ENCODE peak calls at places on chromosome 10, in ten cellular contexts. L, S, K, E, Q, D, T, U, X and Y are unnamed samples.

GRCh38 chr10:34815174-34816066 is at the start of gene PARD3:
- DNase-seq in L (peak), D (peak), S (peak), E (peak), Q (no peak), T (peak), X (peak), K (peak), U (peak), Y (peak)

GRCh38 chr10:91536101-91536500 is 96.8 kb downstream of the PPP1R3C start:
- DNase-seq in X (no peak), E (no peak), Q (no peak), S (no peak), K (peak), T (peak), D (peak), U (peak), L (no peak), Y (peak)

GRCh38 chr10:120945801-120946302 is 94.7 kb downstream of the WDR11 start:
- DNase-seq in T (no peak), D (peak), S (no peak), L (peak), E (no peak), K (peak), Q (no peak), X (no peak), U (peak), Y (peak)

GRCh38 chr10:33381391-33381790 is 46.9 kb upstream of the NRP1 start:
- DNase-seq in K (no peak), Q (no peak), T (no peak), S (no peak), U (no peak), E (no peak), D (no peak), L (no peak), X (no peak), Y (no peak)

GRCh38 chr10:74589226-74589673 is 237.2 kb upstream of the KAT6B start:
- DNase-seq in U (peak), L (no peak), X (peak), Q (peak), T (peak), E (no peak), D (peak), K (peak), S (peak), Y (peak)

GRCh38 chr10:58755688-58756087 is 243.0 kb downstream of the BICC1 start:
- DNase-seq in D (peak), Q (no peak), K (peak), L (no peak), E (no peak), U (peak), T (peak), S (no peak), X (no peak), Y (no peak)

GRCh38 chr10:9807848-9808247 is 1209.8 kb upstream of the CELF2 start:
- DNase-seq in L (no peak), T (no peak), K (no peak), Q (no peak), D (no peak), X (no peak), S (no peak), U (no peak), E (no peak), Y (no peak)

GRCh38 chr10:43844236-43844635 is 195.6 kb upstream of the ZNF32 start:
- DNase-seq in D (no peak), S (no peak), Q (no peak), K (no peak), X (no peak), U (no peak), T (no peak), L (no peak), E (no peak), Y (no peak)

GRCh38 chr10:28997736-28998135 is 291.1 kb upstream of the LYZL1 start:
- DNase-seq in D (no peak), X (no peak), K (peak), T (no peak), U (peak), S (no peak), L (no peak), E (no peak), Q (no peak), Y (no peak)

GRCh38 chr10:131072651-131073468 is 238.7 kb downstream of the TCERG1L start:
- DNase-seq in S (no peak), D (no peak), L (no peak), X (no peak), T (no peak), K (no peak), U (no peak), Q (no peak), E (no peak), Y (no peak)

GRCh38 chr10:131626274-131626673 is 274.5 kb upstream of the PPP2R2D start:
- DNase-seq in S (no peak), E (no peak), Q (no peak), K (no peak), L (no peak), U (no peak), T (no peak), X (no peak), D (no peak), Y (no peak)

GRCh38 chr10:6151087-6151977 is 51.4 kb upstream of the PFKFB3 start:
- DNase-seq in E (no peak), X (no peak), L (peak), D (peak), T (peak), Q (peak), K (peak), U (peak), S (no peak), Y (peak)

GRCh38 chr10:49054753-49055152 is 60.6 kb downstream of the VSTM4 start:
- DNase-seq in L (no peak), T (no peak), S (no peak), K (no peak), X (no peak), Q (no peak), E (no peak), D (no peak), U (no peak), Y (no peak)

GRCh38 chr10:122878799-122879338 is 512 bp downstream of the FAM24B start:
- DNase-seq in K (no peak), X (no peak), Q (no peak), L (no peak), S (no peak), U (no peak), D (no peak), T (no peak), E (no peak), Y (no peak)
- H3K27ac ChIP-seq in K (peak), X (peak), Q (peak), L (peak), S (peak), U (no peak), D (peak), T (no peak), E (peak), Y (no peak)

GRCh38 chr10:921471-922414 is 9.8 kb downstream of the LARP4B start:
- DNase-seq in Q (no peak), S (no peak), X (no peak), L (no peak), T (no peak), D (no peak), K (peak), E (no peak), U (peak), Y (no peak)
- H3K27ac ChIP-seq in Q (no peak), S (no peak), X (no peak), L (peak), T (peak), D (no peak), K (no peak), E (no peak), U (peak), Y (no peak)

GRCh38 chr10:80206277-80206655 is 929 bp upstream of the ANXA11 start:
- DNase-seq in Q (no peak), K (no peak), S (no peak), E (no peak), T (no peak), U (no peak), X (no peak), D (no peak), L (no peak), Y (no peak)
- H3K27ac ChIP-seq in Q (peak), K (peak), S (no peak), E (peak), T (peak), U (no peak), X (peak), D (peak), L (peak), Y (peak)

GRCh38 chr10:92691591-92692084 is 1.9 kb downstream of the HHEX start:
- DNase-seq in S (no peak), D (peak), K (no peak), L (peak), Q (peak), X (peak), T (peak), U (no peak), E (no peak), Y (peak)
- H3K27ac ChIP-seq in S (no peak), D (peak), K (no peak), L (peak), Q (no peak), X (peak), T (peak), U (no peak), E (no peak), Y (peak)

GRCh38 chr10:133334495-133335237 is 2.0 kb downstream of the CALY start:
- DNase-seq in T (peak), U (peak), L (peak), Q (no peak), D (no peak), K (no peak), X (peak), E (no peak), S (no peak), Y (peak)
- H3K27ac ChIP-seq in T (no peak), U (no peak), L (no peak), Q (peak), D (no peak), K (no peak), X (no peak), E (no peak), S (no peak), Y (no peak)

GRCh38 chr10:78932084-78932386 is 136.7 kb upstream of the ZMIZ1 start:
- DNase-seq in K (no peak), S (no peak), E (no peak), X (no peak), Q (no peak), L (no peak), T (no peak), D (no peak), U (no peak), Y (no peak)

GRCh38 chr10:78934499-78934898 is 134.3 kb upstream of the ZMIZ1 start:
- DNase-seq in T (no peak), E (no peak), D (no peak), Q (no peak), U (no peak), K (no peak), X (no peak), S (no peak), L (no peak), Y (peak)

GRCh38 chr10:78933828-78934227 is 134.9 kb upstream of the ZMIZ1 start:
- DNase-seq in L (no peak), X (no peak), U (no peak), E (no peak), S (no peak), T (no peak), Q (no peak), K (no peak), D (no peak), Y (peak)

GRCh38 chr10:78932861-78933260 is 135.9 kb upstream of the ZMIZ1 start:
- DNase-seq in D (no peak), S (no peak), Q (no peak), T (no peak), K (no peak), X (no peak), U (no peak), E (no peak), L (no peak), Y (no peak)

DNA sequence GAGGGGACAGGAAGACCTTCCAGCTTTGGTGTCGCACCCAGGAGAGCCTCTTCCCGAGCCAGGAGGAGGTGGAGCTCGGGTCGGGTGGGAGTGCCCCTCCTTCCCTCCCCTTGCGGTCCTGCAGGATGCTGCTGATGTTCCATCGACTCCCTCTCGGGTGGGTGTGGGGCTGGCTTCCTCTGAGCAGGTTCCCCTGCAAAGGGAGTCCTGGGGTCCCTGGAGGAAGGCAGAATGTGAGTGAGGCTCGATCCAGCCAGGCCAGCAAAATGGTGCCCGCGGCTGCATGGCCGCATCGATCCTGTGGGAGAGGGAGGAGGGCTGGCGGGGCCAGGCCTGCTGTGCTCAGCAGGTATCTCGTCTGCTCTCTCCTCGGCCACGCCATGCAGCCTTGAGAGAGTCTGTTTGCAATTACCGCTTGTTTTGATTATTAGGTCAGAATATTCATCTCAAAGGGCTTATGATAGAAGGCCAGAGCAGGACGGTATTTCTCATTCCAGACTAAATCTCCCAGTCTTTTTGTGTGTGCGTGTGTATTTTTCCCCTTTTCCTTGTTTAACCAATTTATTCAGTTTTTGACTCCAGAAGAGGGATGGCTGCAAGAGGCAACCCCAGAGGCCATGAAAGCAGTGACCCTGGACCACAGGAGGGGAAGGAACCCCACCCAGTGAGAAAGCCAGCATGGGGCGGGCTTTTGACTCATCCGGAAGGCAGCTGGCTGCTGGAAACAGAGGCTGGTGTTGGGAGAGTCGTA is 137.3 kb upstream of the ZMIZ1 start:
- DNase-seq in S (no peak), D (peak), E (peak), L (no peak), X (no peak), T (peak), K (peak), Q (no peak), U (peak), Y (peak)
- H3K27ac ChIP-seq in S (no peak), D (peak), E (peak), L (no peak), X (no peak), T (peak), K (peak), Q (no peak), U (no peak), Y (peak)

DNA sequence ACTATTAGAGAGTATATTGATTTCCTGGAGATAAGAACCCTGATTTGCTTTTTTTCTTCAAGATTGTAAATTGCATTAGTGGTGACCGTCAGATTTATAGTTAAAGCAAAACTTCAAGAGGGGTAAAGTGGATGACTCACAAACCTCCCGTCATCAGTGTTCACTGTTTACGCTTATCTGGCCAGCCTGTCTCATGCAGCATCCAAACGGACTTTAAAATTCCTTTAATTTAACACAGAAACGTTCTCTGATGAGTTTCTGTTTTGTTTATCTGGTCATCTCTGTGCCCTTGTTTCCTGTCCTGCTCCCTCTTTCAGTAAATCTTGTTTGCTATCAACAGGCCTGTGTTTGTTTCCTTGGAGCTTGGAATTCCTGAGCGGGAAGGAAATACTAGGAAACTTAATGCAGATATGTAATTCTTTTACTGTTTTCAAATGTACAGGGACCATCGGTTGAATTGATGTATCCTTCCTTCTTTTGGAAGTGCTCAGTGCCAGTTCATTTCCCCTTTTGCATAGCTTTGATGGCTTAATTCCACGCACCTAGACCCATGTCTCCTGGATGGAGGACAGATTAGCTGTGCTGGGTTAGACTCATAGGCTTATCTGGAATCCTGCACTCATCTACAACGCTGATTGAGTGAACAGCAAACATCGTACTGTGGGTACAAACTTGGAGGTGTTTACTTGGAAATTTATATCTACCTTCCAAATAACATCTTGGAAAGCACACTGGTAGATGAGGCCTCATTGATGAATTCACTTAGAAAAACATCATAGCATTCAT is 21.3 kb downstream of the PTPRE start:
- DNase-seq in Q (no peak), T (no peak), E (no peak), D (no peak), U (peak), L (no peak), S (no peak), K (peak), X (no peak), Y (no peak)
- H3K27ac ChIP-seq in Q (no peak), T (no peak), E (no peak), D (no peak), U (no peak), L (peak), S (no peak), K (no peak), X (no peak), Y (no peak)

GRCh38 chr10:8051109-8051781 is 3.2 kb upstream of the GATA3 start:
- DNase-seq in L (no peak), K (no peak), S (no peak), X (no peak), Q (no peak), T (no peak), U (no peak), E (no peak), D (no peak), Y (no peak)
- H3K27ac ChIP-seq in L (no peak), K (no peak), S (no peak), X (no peak), Q (no peak), T (no peak), U (no peak), E (peak), D (no peak), Y (peak)

DNA sequence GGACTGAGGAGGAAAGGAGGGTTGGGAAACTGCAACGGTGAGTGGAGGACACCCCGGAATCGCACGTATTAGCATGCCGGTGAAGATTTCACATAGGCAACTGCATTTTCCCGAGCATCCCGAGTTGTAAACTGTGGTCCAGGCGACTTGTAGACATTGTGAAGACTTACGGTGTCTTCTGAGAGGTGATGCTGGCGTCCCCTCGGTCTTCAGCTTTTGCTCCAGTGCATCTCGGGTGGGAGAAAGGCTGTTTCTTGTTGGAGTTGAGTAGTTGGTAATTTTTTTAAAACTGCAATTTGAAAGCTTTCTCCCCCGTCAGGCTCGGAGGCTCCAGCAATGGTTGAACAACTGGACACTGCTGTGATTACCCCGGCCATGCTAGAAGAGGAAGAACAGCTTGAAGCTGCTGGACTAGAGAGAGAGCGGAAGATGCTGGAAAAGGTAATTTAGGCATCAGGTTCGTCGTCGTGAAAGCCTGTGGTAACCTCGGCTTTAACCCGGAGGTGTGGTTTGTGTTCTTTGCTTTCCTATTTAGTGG is 539 bp downstream of the HELLS start:
- DNase-seq in E (no peak), T (no peak), U (peak), K (peak), D (no peak), S (no peak), Q (no peak), L (no peak), X (no peak), Y (no peak)
- H3K27ac ChIP-seq in E (no peak), T (no peak), U (peak), K (peak), D (peak), S (peak), Q (peak), L (no peak), X (no peak), Y (no peak)

GRCh38 chr10:79224263-79224949 is 122.9 kb upstream of the PPIF start:
- DNase-seq in E (no peak), S (no peak), L (peak), T (no peak), Q (no peak), D (no peak), X (no peak), K (no peak), U (no peak), Y (no peak)

GRCh38 chr10:79222186-79222585 is 125.1 kb upstream of the PPIF start:
- DNase-seq in L (peak), U (no peak), E (no peak), D (no peak), S (no peak), Q (no peak), T (no peak), X (no peak), K (no peak), Y (no peak)

GRCh38 chr10:79221110-79222051 is 125.9 kb upstream of the PPIF start:
- DNase-seq in D (peak), E (no peak), U (peak), Q (no peak), T (peak), L (peak), K (peak), S (no peak), X (no peak), Y (peak)

GRCh38 chr10:79223346-79224048 is 123.8 kb upstream of the PPIF start:
- DNase-seq in Q (no peak), S (no peak), D (peak), E (no peak), K (peak), U (peak), T (peak), L (peak), X (peak), Y (peak)

DNA sequence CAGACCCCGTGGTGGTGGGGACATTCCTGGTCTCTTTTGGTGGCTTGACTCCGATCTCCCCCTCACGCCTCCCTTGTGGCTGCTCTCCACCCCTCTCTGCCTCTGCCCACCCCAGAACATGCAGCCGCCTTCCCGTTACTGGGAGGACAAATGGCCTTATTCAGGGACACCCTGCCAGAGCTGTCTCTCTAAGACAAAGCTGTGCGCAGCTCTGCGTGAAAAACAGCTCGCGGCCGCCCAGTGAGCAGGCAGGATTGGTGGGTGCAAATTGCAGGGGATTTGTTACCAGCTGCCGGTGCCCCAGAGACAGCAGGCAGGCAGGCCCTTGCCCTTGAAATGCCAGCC is 124.3 kb upstream of the PPIF start:
- DNase-seq in X (no peak), U (no peak), S (no peak), L (no peak), E (no peak), Q (no peak), D (no peak), T (no peak), K (no peak), Y (no peak)
- H3K27ac ChIP-seq in X (peak), U (peak), S (no peak), L (peak), E (no peak), Q (no peak), D (peak), T (peak), K (no peak), Y (peak)